ENCODE peak calls at places on chromosomes 5 and 9, in five cellular contexts. P is right atrium auricular region, W is left ventricle myocardium inferior, A is HCT116, F is heart right ventricle. G is an unnamed sample.

GRCh38 chr9:129757045-129757444 is 4.2 kb upstream of the PTGES start:
- DNase-seq in A (no peak), F (no peak), P (no peak), W (no peak), G (no peak)

GRCh38 chr5:151906246-151906645 is 18.4 kb downstream of the GLRA1 start:
- DNase-seq in W (no peak), P (no peak), A (no peak), F (no peak), G (no peak)

GRCh38 chr5:143313298-143313852 is 90.1 kb downstream of the NR3C1 start:
- DNase-seq in A (no peak), W (no peak), F (no peak), P (no peak), G (no peak)

GRCh38 chr5:120873083-120873482 is 409.0 kb downstream of the PRR16 start:
- DNase-seq in F (no peak), P (no peak), A (no peak), W (no peak), G (no peak)

GRCh38 chr5:107391787-107392186 is 278.9 kb downstream of the EFNA5 start:
- DNase-seq in W (no peak), F (no peak), A (no peak), P (no peak), G (no peak)

GRCh38 chr5:78605611-78606010 is 43.0 kb downstream of the LHFPL2 start:
- DNase-seq in P (no peak), W (no peak), A (no peak), F (no peak), G (no peak)

GRCh38 chr9:69649566-69650260 is 22.5 kb downstream of the APBA1 start:
- DNase-seq in F (no peak), P (no peak), A (no peak), W (no peak), G (no peak)

GRCh38 chr9:131012023-131012334 is 3.0 kb downstream of the LAMC3 start:
- DNase-seq in P (no peak), A (no peak), F (no peak), W (no peak), G (peak; percentile 48)

GRCh38 chr9:700365-701282 is 140.9 kb upstream of the DMRT1 start:
- DNase-seq in W (no peak), P (no peak), A (no peak), F (no peak), G (no peak)

GRCh38 chr5:158992104-158992740 is 107.5 kb downstream of the EBF1 start:
- DNase-seq in F (no peak), W (no peak), P (no peak), A (no peak), G (no peak)

GRCh38 chr9:78038620-78039300 is 7.1 kb upstream of the GNAQ start:
- DNase-seq in F (no peak), W (no peak), P (no peak), A (no peak), G (no peak)

GRCh38 chr5:135660826-135661555 is 82.2 kb upstream of the CXCL14 start:
- DNase-seq in P (no peak), W (no peak), A (no peak), F (no peak), G (no peak)

GRCh38 chr9:99076030-99076429 is 28.9 kb upstream of the TGFBR1 start:
- DNase-seq in W (no peak), A (no peak), F (no peak), P (no peak), G (no peak)

GRCh38 chr5:72013741-72014703 is 93.3 kb upstream of the MAP1B start:
- DNase-seq in A (no peak), P (no peak), W (no peak), F (no peak), G (peak; percentile 19)

GRCh38 chr9:31588010-31588409 is 796.4 kb upstream of the ACO1 start:
- DNase-seq in W (no peak), F (no peak), A (no peak), P (no peak), G (no peak)

GRCh38 chr9:89873801-89874200 is 269.0 kb downstream of the GADD45G start:
- DNase-seq in P (peak; percentile 40), A (no peak), F (no peak), W (no peak), G (no peak)

GRCh38 chr5:89473196-89473595 is 590.2 kb upstream of the MEF2C start:
- DNase-seq in W (no peak), A (no peak), F (no peak), P (no peak), G (no peak)

GRCh38 chr9:102867488-102867887 is 127.6 kb upstream of the CYLC2 start:
- DNase-seq in A (no peak), P (no peak), F (peak; percentile 7), W (no peak), G (no peak)

DNA sequence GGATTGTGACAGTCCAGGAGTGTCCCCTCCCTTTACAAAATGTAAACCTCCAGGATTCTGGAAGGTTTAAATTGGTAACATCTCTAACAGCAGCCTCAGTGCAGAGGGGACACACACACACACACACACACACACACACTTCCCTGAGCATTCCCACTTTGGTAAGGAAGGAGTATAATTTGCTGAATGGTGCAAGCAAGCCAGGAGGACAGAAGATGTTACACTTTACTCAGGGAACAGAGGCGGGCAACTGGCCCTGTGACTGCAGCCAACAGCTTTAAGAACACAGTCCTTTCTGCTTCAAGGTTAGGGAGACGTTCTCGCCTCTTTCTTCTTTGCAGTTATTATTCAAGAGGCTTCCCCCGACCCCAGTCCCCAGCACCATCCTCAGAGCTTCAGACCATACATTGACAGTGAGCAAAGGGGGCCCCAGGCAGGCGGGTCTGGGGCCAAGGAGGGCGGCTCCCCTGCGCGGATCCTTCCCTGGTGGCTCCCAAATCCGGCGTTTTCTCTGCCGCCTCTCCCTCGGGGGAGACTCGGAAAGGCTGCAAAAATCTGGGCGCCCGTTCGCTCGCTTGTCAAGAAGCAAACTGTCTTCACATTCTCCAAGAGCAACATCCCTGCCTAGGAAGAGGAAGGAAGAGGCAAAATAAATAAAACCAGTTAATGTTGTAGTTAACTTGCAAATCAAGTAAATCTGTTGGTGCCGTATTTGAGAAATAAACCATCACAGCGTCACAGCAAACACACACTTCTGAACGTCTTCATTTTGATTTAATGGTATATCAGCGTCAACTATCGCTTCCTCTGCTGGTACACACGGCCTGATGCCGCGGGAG is 3.9 kb upstream of the LHX2 start:
- DNase-seq in P (no peak), A (no peak), F (no peak), W (no peak), G (peak; percentile 53)
- H3K4me3 ChIP-seq in P (no peak overlapping the region), A (peak overlapping the region; percentile 38), F (peak overlapping the region; percentile 31), W (peak overlapping the region; percentile 42), G (no peak overlapping the region)

DNA sequence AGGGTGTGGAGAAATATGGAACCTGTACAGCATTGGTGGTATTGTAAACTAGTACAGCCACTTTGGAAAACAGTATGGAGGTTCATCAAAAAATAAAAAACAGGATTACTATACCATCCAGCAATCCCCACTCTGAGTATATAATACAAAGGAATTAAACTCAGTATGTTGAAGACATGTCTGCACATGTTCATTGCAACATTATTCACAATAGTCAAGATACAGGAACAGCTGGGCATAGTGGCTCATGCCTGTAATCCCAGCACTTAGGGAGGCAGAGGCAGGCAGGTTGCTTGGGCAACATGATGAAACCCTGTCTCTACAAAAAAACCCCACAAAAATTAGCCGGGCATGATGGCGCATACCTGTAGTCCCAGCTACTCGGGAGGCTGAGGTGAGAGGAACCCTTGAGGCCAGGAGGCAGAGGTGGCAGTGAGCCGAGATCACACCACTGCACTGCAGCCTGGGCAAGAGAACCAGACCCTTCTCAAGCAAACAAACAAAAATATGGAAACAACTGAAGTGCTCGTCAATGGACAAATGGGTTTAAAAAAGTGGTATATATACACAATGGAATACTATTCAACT is 63.6 kb downstream of the TMEM174 start:
- DNase-seq in P (no peak), A (no peak), F (no peak), W (no peak), G (no peak)
- H3K27me3 ChIP-seq in P (peaks cover 30% of the 10 kb centered on the region), A (no peaks in the 10 kb centered on the region), F (peaks cover 93% of the 10 kb centered on the region), W (peaks cover 100% of the 10 kb centered on the region), G (peaks cover 49% of the 10 kb centered on the region)

DNA sequence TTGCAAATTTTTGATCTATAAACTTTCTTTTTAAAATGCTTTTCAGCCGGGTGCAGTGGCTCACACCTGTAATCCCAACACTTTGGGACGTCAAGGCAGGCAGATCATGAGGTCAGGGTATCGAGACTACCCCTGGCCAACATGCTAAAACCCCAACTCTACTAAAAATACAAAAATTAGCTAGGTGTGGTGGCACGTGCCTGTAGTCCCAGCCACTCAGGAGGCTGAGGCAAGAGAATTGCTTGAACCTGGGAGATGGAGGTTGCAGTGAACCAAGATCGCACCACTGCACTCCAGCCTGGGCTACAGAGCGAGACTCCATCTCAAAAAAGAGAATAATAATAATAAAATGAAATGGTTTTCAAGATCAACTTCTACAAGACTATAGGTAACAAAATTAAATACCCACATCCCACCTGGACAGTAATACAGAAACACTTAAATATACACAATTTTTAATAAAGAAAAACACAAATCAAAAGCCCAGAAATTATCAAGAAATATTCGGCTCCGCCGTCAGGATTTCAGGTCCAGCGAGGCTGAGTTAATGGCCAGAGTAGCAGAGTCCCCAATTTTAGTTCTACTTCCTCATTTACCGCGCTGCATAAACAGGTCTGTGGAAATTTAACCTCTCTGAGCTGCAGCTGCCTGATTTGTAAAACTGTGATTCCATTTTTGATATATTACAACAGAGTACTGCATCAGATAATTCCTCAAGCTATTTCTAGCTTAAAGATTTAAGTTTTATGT is 4.0 kb downstream of the TUT7 start:
- DNase-seq in W (no peak), P (no peak), F (no peak), A (no peak), G (no peak)
- H3K4me3 ChIP-seq in W (peak overlapping the region; percentile 91), P (no peak overlapping the region), F (peak overlapping the region; percentile 95), A (no peak overlapping the region), G (no peak overlapping the region)

DNA sequence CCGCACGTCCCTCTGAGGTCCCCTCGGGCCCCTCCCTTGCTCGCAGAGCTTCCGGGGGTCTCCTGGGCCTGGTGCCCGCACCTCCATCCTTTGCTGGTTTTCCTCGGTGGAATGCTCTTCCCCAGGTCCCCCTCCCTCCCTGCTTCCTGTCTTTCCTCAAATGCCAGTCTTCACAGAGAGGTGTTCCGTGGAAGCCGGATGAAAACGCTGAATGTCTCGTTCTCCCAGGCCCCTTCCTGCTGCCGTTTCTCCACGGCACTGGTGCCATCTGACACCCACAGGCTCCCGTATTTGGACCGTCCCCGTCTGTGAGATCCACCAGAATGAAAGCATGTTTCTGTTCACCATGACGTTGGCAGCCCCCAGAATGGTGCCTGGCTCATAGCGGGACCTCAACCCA is 4.1 kb downstream of the OR2V1 start:
- DNase-seq in W (no peak), F (no peak), A (no peak), P (no peak), G (no peak)
- H3K27me3 ChIP-seq in W (peaks cover 93% of the 10 kb centered on the region), F (peaks cover 38% of the 10 kb centered on the region), A (no peaks in the 10 kb centered on the region), P (no peaks in the 10 kb centered on the region), G (no peaks in the 10 kb centered on the region)